ENCODE peak calls at places on chromosomes 4 and X, in eight cellular contexts. G, N, U, C, P, T, S and F are unnamed samples.

GRCh38 chr4:101528526-101528925 is 181.2 kb upstream of the PPP3CA start:
- DNase-seq in G (no peak), N (no peak), U (no peak), C (no peak), P (no peak), T (no peak), S (no peak), F (no peak)

GRCh38 chr4:94207469-94208224 is at the start of gene SMARCAD1:
- DNase-seq in G (peak; percentile 88), N (peak; percentile 97), U (peak; percentile 76), C (peak; percentile 90), P (peak; percentile 88), T (peak; percentile 91), S (peak; percentile 94), F (peak; percentile 84)

GRCh38 chr4:89681219-89681618 is 155.7 kb downstream of the SNCA start:
- DNase-seq in G (peak; percentile 6), N (no peak), U (no peak), C (no peak), P (no peak), T (no peak), S (no peak), F (peak; percentile 74)

GRCh38 chr4:188030401-188030800 is 34.8 kb downstream of the ZFP42 start:
- DNase-seq in G (no peak), N (no peak), U (no peak), C (no peak), P (no peak), T (no peak), S (no peak), F (no peak)

GRCh38 chr4:134622194-134622593 is 420.6 kb upstream of the PABPC4L start:
- DNase-seq in G (no peak), N (no peak), U (no peak), C (no peak), P (no peak), T (no peak), S (no peak), F (no peak)

GRCh38 chr4:8894424-8894816 is 22.8 kb upstream of the HMX1 start:
- DNase-seq in G (no peak), N (no peak), U (no peak), C (no peak), P (no peak), T (no peak), S (no peak), F (no peak)

GRCh38 chr4:142226014-142226413 is 589.6 kb downstream of the IL15 start:
- DNase-seq in G (no peak), N (no peak), U (no peak), C (no peak), P (no peak), T (no peak), S (no peak), F (no peak)

GRCh38 chr4:79498282-79498681 is 90.3 kb upstream of the GK2 start:
- DNase-seq in G (no peak), N (no peak), U (no peak), C (no peak), P (no peak), T (no peak), S (no peak), F (no peak)

GRCh38 chrX:120564925-120565324 is 4.2 kb upstream of the CUL4B start:
- DNase-seq in G (no peak), N (no peak), U (no peak), C (no peak), P (no peak), T (no peak), S (no peak), F (no peak)

GRCh38 chrX:78665286-78665685 is 6.2 kb upstream of the RTL3 start:
- DNase-seq in G (no peak), N (no peak), U (no peak), C (no peak), P (no peak), T (no peak), S (no peak), F (no peak)